ENCODE peak calls at places on chromosomes 13 and 19, in four cellular contexts. One of them, this sample, is unnamed.

GRCh38 chr19:4913996-4914735 is 4.9 kb downstream of the UHRF1 start:
- DNase-seq in bronchial epithelial cell: no peak
- DNase-seq in Caki2: no peak
- DNase-seq in non-pigmented ciliary epithelial cell: no peak
- DNase-seq in this sample: no peak

GRCh38 chr19:56654151-56654550 is 11.2 kb downstream of the SMIM17 start:
- DNase-seq in bronchial epithelial cell: no peak
- DNase-seq in Caki2: no peak
- DNase-seq in non-pigmented ciliary epithelial cell: no peak
- DNase-seq in this sample: no peak

GRCh38 chr13:112241288-112241687 is 134.9 kb upstream of the SPACA7 start:
- DNase-seq in bronchial epithelial cell: no peak
- DNase-seq in Caki2: no peak
- DNase-seq in non-pigmented ciliary epithelial cell: no peak
- DNase-seq in this sample: no peak

GRCh38 chr13:22017226-22017625 is 346.4 kb downstream of the FGF9 start:
- DNase-seq in bronchial epithelial cell: no peak
- DNase-seq in Caki2: no peak
- DNase-seq in non-pigmented ciliary epithelial cell: no peak
- DNase-seq in this sample: no peak

GRCh38 chr19:16581971-16582343 is 9.7 kb upstream of the SLC35E1 start:
- DNase-seq in bronchial epithelial cell: no peak
- DNase-seq in Caki2: no peak
- DNase-seq in non-pigmented ciliary epithelial cell: no peak
- DNase-seq in this sample: no peak

GRCh38 chr13:20124303-20124702 is 36.5 kb downstream of the GJA3 start:
- DNase-seq in bronchial epithelial cell: no peak
- DNase-seq in Caki2: no peak
- DNase-seq in non-pigmented ciliary epithelial cell: no peak
- DNase-seq in this sample: no peak

GRCh38 chr13:113917096-113917495 is 53.2 kb upstream of the GAS6 start:
- DNase-seq in bronchial epithelial cell: no peak
- DNase-seq in Caki2: no peak
- DNase-seq in non-pigmented ciliary epithelial cell: no peak
- DNase-seq in this sample: no peak

GRCh38 chr19:49814010-49814409 is 918 bp upstream of the FUZ start:
- DNase-seq in bronchial epithelial cell: peak; percentile 29
- DNase-seq in Caki2: no peak
- DNase-seq in non-pigmented ciliary epithelial cell: no peak
- DNase-seq in this sample: no peak

GRCh38 chr19:6533000-6533328 is 2.1 kb downstream of the TNFSF9 start:
- DNase-seq in bronchial epithelial cell: no peak
- DNase-seq in Caki2: no peak
- DNase-seq in non-pigmented ciliary epithelial cell: no peak
- DNase-seq in this sample: no peak

GRCh38 chr19:51799311-51799997 is 4.5 kb downstream of the FPR3 start:
- DNase-seq in bronchial epithelial cell: peak; percentile 76
- DNase-seq in Caki2: peak; percentile 28
- DNase-seq in non-pigmented ciliary epithelial cell: peak; percentile 97
- DNase-seq in this sample: peak; percentile 68